ENCODE peak calls at places on chromosomes 5 and 9, in seven cellular contexts. A is fibroblast of mammary gland, E is heart left ventricle, D is head of caudate nucleus, J is psoas muscle, L is neural crest cell, O is kidney epithelial cell. S is an unnamed sample.

GRCh38 chr9:97632406-97632991 is 669 bp downstream of the TSTD2 start:
- DNase-seq in A (peak; percentile 80), E (peak; percentile 67), D (peak; percentile 47), J (peak; percentile 55), L (peak; percentile 50), O (no peak), S (no peak)

GRCh38 chr5:95822038-95822407 is 503 bp downstream of the GLRX start:
- DNase-seq in A (peak; percentile 63), E (peak; percentile 79), D (peak; percentile 49), J (peak; percentile 63), L (no peak), O (no peak), S (no peak)

GRCh38 chr5:34891981-34892380 is 23.3 kb downstream of the RAD1 start:
- DNase-seq in A (peak; percentile 96), E (no peak), D (no peak), J (no peak), L (no peak), O (no peak), S (peak; percentile 69)

GRCh38 chr9:135617991-135618411 is 21.3 kb downstream of the GLT6D1 start:
- DNase-seq in A (no peak), E (no peak), D (no peak), J (no peak), L (no peak), O (no peak), S (no peak)

GRCh38 chr9:113215142-113215541 is 5.9 kb downstream of the FKBP15 start:
- DNase-seq in A (peak; percentile 55), E (no peak), D (no peak), J (no peak), L (no peak), O (no peak), S (no peak)

GRCh38 chr5:154478224-154478565 is at the start of gene HAND1:
- DNase-seq in A (peak; percentile 21), E (peak; percentile 89), D (no peak), J (peak; percentile 40), L (peak; percentile 50), O (no peak), S (no peak)

GRCh38 chr5:159061186-159061796 is 38.4 kb downstream of the EBF1 start:
- DNase-seq in A (peak; percentile 93), E (peak; percentile 86), D (peak; percentile 23), J (peak; percentile 70), L (peak; percentile 39), O (peak; percentile 28), S (no peak)

GRCh38 chr5:132221781-132222648 is 5.6 kb downstream of the P4HA2 start:
- DNase-seq in A (peak; percentile 86), E (peak; percentile 75), D (peak; percentile 40), J (peak; percentile 44), L (no peak), O (no peak), S (peak; percentile 46)

GRCh38 chr5:159184858-159185381 is 24.4 kb downstream of the RNF145 start:
- DNase-seq in A (peak; percentile 90), E (no peak), D (no peak), J (no peak), L (no peak), O (peak; percentile 62), S (peak; percentile 24)

GRCh38 chr5:17374157-17374556 is 123.9 kb upstream of the TAF11L2 start:
- DNase-seq in A (peak; percentile 10), E (no peak), D (no peak), J (no peak), L (no peak), O (no peak), S (no peak)

S was measured in brain pericyte.